ENCODE peak calls at places on chromosome 12, in five cellular contexts. I is astrocyte of the cerebellum; M is stimulated activated CD8-positive, alpha-beta memory T cell treated with anti-CD3 and anti-CD28 coated beads, Interleukin-7, amount 100 ng/mL, for 48 hours; J is NCI-H2029 treated with DMSO at 0.1 percent for 48 hours; U is kidney glomerular epithelial cell. B is an unnamed sample.
A peak's percentile ranks its signal among the peaks of the same experiment; 100 is the strongest.

GRCh38 chr12:10160659-10161386 is 11.1 kb downstream of the OLR1 start:
- DNase-seq in I (no peak), U (no peak), J (no peak), M (no peak), B (no peak)

GRCh38 chr12:120687570-120688289 is 781 bp downstream of the MLEC start:
- DNase-seq in M (no peak), U (no peak), J (no peak), I (no peak), B (peak; percentile 25)

GRCh38 chr12:28242888-28243633 is 52.8 kb downstream of the CCDC91 start:
- DNase-seq in I (no peak), J (no peak), M (no peak), U (no peak), B (no peak)

GRCh38 chr12:54967461-54967860 is 17.1 kb downstream of the TESPA1 start:
- DNase-seq in I (no peak), M (no peak), J (no peak), U (no peak), B (no peak)

GRCh38 chr12:126797525-126797924 is 1469.4 kb upstream of the TMEM132C start:
- DNase-seq in U (no peak), J (no peak), I (no peak), M (no peak), B (no peak)

GRCh38 chr12:22121224-22121623 is 75.2 kb downstream of the CMAS start:
- DNase-seq in J (no peak), U (no peak), I (no peak), M (no peak), B (no peak)

GRCh38 chr12:102669056-102669455 is 188.7 kb upstream of the IGF1 start:
- DNase-seq in J (no peak), M (no peak), U (no peak), I (no peak), B (peak; percentile 51)

GRCh38 chr12:124438415-124439056 is 128.9 kb downstream of the NCOR2 start:
- DNase-seq in J (no peak), M (no peak), I (no peak), U (no peak), B (no peak)

GRCh38 chr12:121797937-121798801 is 4.7 kb upstream of the RHOF start:
- DNase-seq in M (no peak), J (peak; percentile 77), U (no peak), I (no peak), B (no peak)

GRCh38 chr12:92193846-92194245 is 48.2 kb upstream of the BTG1 start:
- DNase-seq in U (no peak), J (no peak), M (no peak), I (no peak), B (no peak)

GRCh38 chr12:99005601-99006000 is 360.5 kb downstream of the APAF1 start:
- DNase-seq in M (no peak), U (no peak), J (no peak), I (no peak), B (no peak)

GRCh38 chr12:12784911-12785814 is at the start of gene APOLD1:
- DNase-seq in J (no peak), M (no peak), I (peak; percentile 69), U (no peak), B (no peak)

GRCh38 chr12:2267624-2268477 is 215.1 kb downstream of the CACNA1C start:
- DNase-seq in U (peak; percentile 67), I (no peak), J (no peak), M (no peak), B (peak; percentile 96)

GRCh38 chr12:12398026-12398859 is 41.4 kb downstream of the BORCS5 start:
- DNase-seq in J (no peak), I (peak; percentile 87), U (peak; percentile 99), M (no peak), B (peak; percentile 98)

B was measured in AG10803.